ENCODE peak calls at places on chromosomes 7 and 10, in nine cellular contexts. W is memory B cell; H is CD8-positive, alpha-beta memory T cell; J is cardiac muscle cell; C is PC-9; P is GM19239; N is A172; D is mesenchymal stem cell; O is kidney tubule cell. I is an unnamed sample.

GRCh38 chr10:34102917-34103506 is 712.1 kb downstream of the PARD3 start:
- DNase-seq in W (no peak), H (no peak), J (peak), C (no peak), P (no peak), N (no peak), D (peak), O (no peak), I (no peak)

GRCh38 chr10:34319197-34319846 is 495.8 kb downstream of the PARD3 start:
- DNase-seq in W (no peak), H (no peak), J (peak), C (peak), P (no peak), N (peak), D (peak), O (peak), I (peak)

GRCh38 chr10:124722812-124723783 is 21.1 kb downstream of the FAM53B start:
- DNase-seq in W (no peak), H (no peak), J (no peak), C (no peak), P (no peak), N (no peak), D (no peak), O (peak), I (no peak)

GRCh38 chr7:11751315-11751714 is 80.7 kb downstream of the THSD7A start:
- DNase-seq in W (no peak), H (no peak), J (no peak), C (no peak), P (no peak), N (no peak), D (no peak), O (peak), I (no peak)

GRCh38 chr10:131997366-131998049 is 15.8 kb upstream of the BNIP3 start:
- DNase-seq in W (no peak), H (no peak), J (peak), C (peak), P (no peak), N (no peak), D (peak), O (no peak), I (peak)

GRCh38 chr10:92493362-92493761 is 80.5 kb downstream of the IDE start:
- DNase-seq in W (no peak), H (no peak), J (no peak), C (no peak), P (no peak), N (no peak), D (peak), O (no peak), I (no peak)

GRCh38 chr10:33524966-33525365 is 190.5 kb upstream of the NRP1 start:
- DNase-seq in W (no peak), H (no peak), J (no peak), C (no peak), P (no peak), N (no peak), D (peak), O (no peak), I (no peak)

GRCh38 chr7:36147361-36147760 is 5.7 kb upstream of the EEPD1 start:
- DNase-seq in W (no peak), H (no peak), J (no peak), C (no peak), P (no peak), N (no peak), D (no peak), O (no peak), I (no peak)

GRCh38 chr7:88104732-88105131 is 115.1 kb downstream of the SRI start:
- DNase-seq in W (no peak), H (no peak), J (no peak), C (no peak), P (no peak), N (no peak), D (no peak), O (no peak), I (no peak)

GRCh38 chr7:27032843-27033242 is 63.0 kb downstream of the HOXA1 start:
- DNase-seq in W (no peak), H (no peak), J (no peak), C (no peak), P (no peak), N (peak), D (peak), O (peak), I (no peak)

GRCh38 chr10:132645630-132646442 is 108.2 kb downstream of the INPP5A start:
- DNase-seq in W (no peak), H (no peak), J (no peak), C (no peak), P (no peak), N (no peak), D (no peak), O (no peak), I (no peak)